ENCODE peak calls at places on chromosomes 11 and 22, in seven cellular contexts. N is A549, L is PC-9, F is endothelial cell, T is fibroblast of mammary gland, E is chondrocyte, W is AG09309. H is an unnamed sample.
A peak's percentile ranks its signal among the peaks of the same experiment; 100 is the strongest.

GRCh38 chr11:113331988-113332387 is 17.6 kb downstream of the TTC12 start:
- DNase-seq in N (no peak), L (no peak), F (no peak), T (peak; percentile 43), E (no peak), W (no peak), H (no peak)

GRCh38 chr11:116890193-116890592 is 52.8 kb upstream of the APOA1 start:
- DNase-seq in N (no peak), L (no peak), F (no peak), T (no peak), E (no peak), W (no peak), H (no peak)

GRCh38 chr11:69931994-69932910 is 113.0 kb upstream of the FGF3 start:
- DNase-seq in N (no peak), L (no peak), F (no peak), T (no peak), E (peak; percentile 51), W (no peak), H (peak; percentile 16)

GRCh38 chr11:15333407-15333806 is 218.7 kb downstream of the INSC start:
- DNase-seq in N (no peak), L (no peak), F (no peak), T (no peak), E (no peak), W (no peak), H (no peak)

GRCh38 chr11:46675949-46676348 is 24.5 kb downstream of the ARHGAP1 start:
- DNase-seq in N (no peak), L (no peak), F (no peak), T (no peak), E (peak; percentile 52), W (no peak), H (no peak)

GRCh38 chr11:31711137-31711536 is 100.0 kb downstream of the PAX6 start:
- DNase-seq in N (no peak), L (no peak), F (no peak), T (no peak), E (no peak), W (no peak), H (no peak)

GRCh38 chr11:92314499-92314898 is 89.9 kb downstream of the FAT3 start:
- DNase-seq in N (no peak), L (no peak), F (no peak), T (no peak), E (no peak), W (no peak), H (no peak)

GRCh38 chr22:45863981-45864751 is 112.8 kb downstream of the WNT7B start:
- DNase-seq in N (peak; percentile 45), L (peak; percentile 49), F (peak; percentile 91), T (peak; percentile 40), E (no peak), W (no peak), H (no peak)

GRCh38 chr11:112697371-112697770 is 263.8 kb upstream of the NCAM1 start:
- DNase-seq in N (no peak), L (no peak), F (no peak), T (no peak), E (no peak), W (no peak), H (no peak)

GRCh38 chr11:73280606-73281005 is 8.5 kb downstream of the P2RY6 start:
- DNase-seq in N (no peak), L (no peak), F (no peak), T (no peak), E (no peak), W (no peak), H (peak; percentile 62)

GRCh38 chr11:87290304-87290922 is 252.7 kb downstream of the TMEM135 start:
- DNase-seq in N (peak; percentile 42), L (peak; percentile 63), F (no peak), T (peak; percentile 69), E (no peak), W (peak; percentile 25), H (no peak)

GRCh38 chr11:102850973-102851745 is 7.8 kb upstream of the MMP3 start:
- DNase-seq in N (no peak), L (peak; percentile 55), F (no peak), T (peak; percentile 92), E (no peak), W (peak; percentile 80), H (no peak)

GRCh38 chr11:25225078-25225477 is 728.2 kb downstream of the LUZP2 start:
- DNase-seq in N (no peak), L (no peak), F (no peak), T (no peak), E (no peak), W (no peak), H (no peak)

DNA sequence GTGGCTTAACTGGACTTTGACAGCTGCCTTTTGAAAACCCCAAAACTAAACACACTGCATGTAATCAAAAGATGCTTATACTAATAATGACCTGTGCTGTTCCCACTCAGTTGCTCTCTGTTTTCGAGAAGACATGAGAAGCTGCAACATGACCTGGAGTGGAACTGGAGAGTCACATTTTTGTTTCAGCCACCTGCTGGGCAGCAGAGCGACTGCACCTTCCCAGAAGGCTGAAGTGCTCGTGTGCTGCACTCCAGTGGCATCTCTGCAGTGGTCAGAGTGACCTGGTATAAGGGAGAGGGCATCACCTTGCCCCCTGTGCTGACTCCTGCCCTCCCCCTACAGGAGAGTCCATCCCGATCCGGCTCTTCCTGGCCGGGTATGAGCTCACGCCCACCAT is 8.6 kb downstream of the THYN1 start:
- DNase-seq in N (no peak), L (no peak), F (peak; percentile 29), T (peak; percentile 25), E (no peak), W (no peak), H (no peak)
- TF ChIP-seq CTCF in N (peak; percentile 10), L (peak; percentile 70), F (peak; percentile 66), T (peak; percentile 42), E (peak; percentile 71), W (peak; percentile 54), H (peak; percentile 25)

GRCh38 chr11:64185323-64186204 is at the start of gene STIP1:
- DNase-seq in N (peak; percentile 99), L (peak; percentile 100), F (peak; percentile 97), T (peak; percentile 100), E (peak; percentile 99), W (peak; percentile 100), H (peak; percentile 100)
- TF ChIP-seq CTCF in N (no peak), L (peak; percentile 31), F (no peak), T (peak; percentile 41), E (peak; percentile 76), W (peak; percentile 61), H (no peak)

DNA sequence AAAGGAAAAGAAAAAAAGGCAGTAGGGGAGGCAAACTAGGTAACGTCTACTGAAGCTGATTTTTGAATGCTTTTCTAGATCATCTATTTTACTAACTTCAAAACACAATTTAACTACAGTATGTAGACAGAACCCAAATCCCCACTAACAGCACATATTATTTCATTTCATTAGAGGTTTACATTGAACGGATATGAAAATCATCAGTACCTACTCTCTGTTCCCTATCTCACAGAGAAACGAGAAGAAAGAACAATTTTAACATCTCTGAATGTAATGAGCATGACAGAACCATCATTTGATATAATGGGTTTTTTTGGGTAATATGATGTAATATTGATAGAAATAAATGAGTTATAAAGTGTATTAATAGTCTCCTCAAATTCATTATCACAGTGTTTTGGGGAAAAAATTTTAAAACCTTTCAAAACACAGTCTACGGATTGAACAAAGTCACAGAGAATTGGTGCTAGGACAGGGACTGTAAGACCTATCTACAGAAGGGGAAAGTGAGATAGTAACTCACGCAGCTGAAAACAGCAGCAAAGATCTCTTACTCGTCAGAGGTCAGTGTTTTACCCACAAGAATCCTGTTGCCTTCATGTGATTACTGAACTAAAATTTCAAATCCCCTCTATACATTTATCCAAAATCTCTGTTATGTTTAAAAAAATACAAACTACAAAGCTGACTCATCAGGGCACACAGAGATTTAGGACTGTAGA is 77.3 kb downstream of the ZBTB44 start:
- DNase-seq in N (no peak), L (no peak), F (no peak), T (no peak), E (no peak), W (no peak), H (no peak)
- TF ChIP-seq CTCF in N (no peak), L (no peak), F (no peak), T (no peak), E (no peak), W (no peak), H (no peak)

GRCh38 chr22:35622132-35622913 is 5.2 kb upstream of the MB start:
- DNase-seq in N (no peak), L (peak; percentile 99), F (no peak), T (no peak), E (no peak), W (no peak), H (no peak)
- TF ChIP-seq CTCF in N (no peak), L (no peak), F (no peak), T (no peak), E (no peak), W (no peak), H (no peak)

GRCh38 chr11:8913961-8914660 is 3.1 kb downstream of the AKIP1 start:
- DNase-seq in N (peak; percentile 40), L (no peak), F (peak; percentile 60), T (peak; percentile 62), E (no peak), W (no peak), H (no peak)
- TF ChIP-seq CTCF in N (peak; percentile 79), L (peak; percentile 66), F (peak; percentile 36), T (peak; percentile 76), E (peak; percentile 86), W (peak; percentile 83), H (peak; percentile 64)

GRCh38 chr11:34565417-34566208 is 52.0 kb upstream of the ELF5 start:
- DNase-seq in N (peak; percentile 14), L (no peak), F (peak; percentile 26), T (no peak), E (no peak), W (no peak), H (no peak)
- TF ChIP-seq CTCF in N (peak; percentile 48), L (peak; percentile 77), F (peak; percentile 69), T (peak; percentile 62), E (peak; percentile 58), W (peak; percentile 25), H (peak; percentile 54)

DNA sequence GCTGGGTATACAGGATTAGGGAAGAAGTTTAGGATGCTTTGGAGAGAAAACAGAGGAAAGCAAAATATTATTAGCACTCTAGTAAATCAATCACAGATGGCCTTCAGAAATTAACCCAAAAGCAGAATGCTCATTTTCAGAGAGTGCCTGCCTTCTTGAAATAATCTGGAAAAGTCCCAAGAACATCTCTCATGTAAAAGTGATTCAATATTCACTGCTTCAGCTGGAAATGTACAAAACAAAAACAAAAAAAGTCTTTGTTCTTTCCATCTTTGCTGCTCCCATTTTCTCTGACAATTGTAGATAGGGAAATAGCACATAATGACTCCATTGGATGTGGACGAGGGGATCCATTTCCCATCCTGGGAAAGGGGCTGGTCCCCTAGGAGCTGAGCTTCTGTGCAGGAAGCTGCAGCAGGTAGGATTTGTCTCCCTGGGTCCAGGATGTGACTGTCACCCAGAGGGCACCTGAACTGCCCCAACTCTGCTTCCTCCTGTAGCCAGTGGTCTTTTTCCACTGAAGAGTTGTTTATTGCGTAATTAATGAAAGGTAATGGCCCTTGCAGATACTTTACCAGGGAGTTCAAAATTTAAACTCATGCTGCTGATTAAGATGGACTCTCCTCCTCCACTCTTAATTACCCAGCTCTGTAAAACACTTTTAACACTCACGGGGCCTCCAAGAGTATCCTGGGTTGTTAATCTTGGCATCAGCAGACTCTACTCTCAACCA is 57.9 kb downstream of the SC5D start:
- DNase-seq in N (no peak), L (no peak), F (no peak), T (no peak), E (no peak), W (no peak), H (no peak)
- TF ChIP-seq CTCF in N (no peak), L (no peak), F (no peak), T (no peak), E (no peak), W (no peak), H (no peak)